ENCODE peak calls at places on chromosome 5, in nine cellular contexts. I, G, W, K, B, S, L, Q and P are unnamed samples.

GRCh38 chr5:132190161-132190817 is 37.4 kb downstream of the P4HA2 start:
- DNase-seq in I (no peak), G (peak), W (no peak), K (peak), B (peak), S (no peak), L (peak), Q (peak), P (peak)

GRCh38 chr5:10987881-10988504 is 227.0 kb upstream of the DAP start:
- DNase-seq in I (peak), G (no peak), W (no peak), K (no peak), B (no peak), S (no peak), L (peak), Q (no peak), P (peak)

GRCh38 chr5:119323630-119324000 is 32.2 kb upstream of the TNFAIP8 start:
- DNase-seq in I (no peak), G (no peak), W (no peak), K (peak), B (no peak), S (no peak), L (no peak), Q (no peak), P (peak)

GRCh38 chr5:76422175-76422574 is 19.1 kb downstream of the IQGAP2 start:
- DNase-seq in I (no peak), G (peak), W (no peak), K (no peak), B (no peak), S (no peak), L (no peak), Q (no peak), P (no peak)

GRCh38 chr5:171633776-171634470 is 151.7 kb upstream of the SMIM23 start:
- DNase-seq in I (no peak), G (no peak), W (no peak), K (no peak), B (no peak), S (no peak), L (peak), Q (no peak), P (no peak)

GRCh38 chr5:123874600-123875201 is 362.7 kb downstream of the CSNK1G3 start:
- DNase-seq in I (no peak), G (peak), W (no peak), K (no peak), B (peak), S (no peak), L (no peak), Q (no peak), P (peak)

GRCh38 chr5:132686193-132686592 is 12.4 kb downstream of the IL4 start:
- DNase-seq in I (no peak), G (peak), W (no peak), K (no peak), B (no peak), S (no peak), L (no peak), Q (no peak), P (no peak)

GRCh38 chr5:8538813-8539212 is 669.9 kb downstream of the MTRR start:
- DNase-seq in I (no peak), G (no peak), W (no peak), K (no peak), B (no peak), S (no peak), L (no peak), Q (no peak), P (no peak)

GRCh38 chr5:172707285-172708182 is 63.5 kb downstream of the DUSP1 start:
- DNase-seq in I (peak), G (peak), W (no peak), K (peak), B (peak), S (no peak), L (peak), Q (peak), P (peak)

GRCh38 chr5:172870261-172870806 is 36.3 kb downstream of the ERGIC1 start:
- DNase-seq in I (peak), G (peak), W (no peak), K (peak), B (no peak), S (no peak), L (no peak), Q (peak), P (peak)

GRCh38 chr5:54656261-54656728 is 138.7 kb downstream of the SNX18 start:
- DNase-seq in I (no peak), G (peak), W (no peak), K (no peak), B (no peak), S (no peak), L (no peak), Q (no peak), P (peak)

GRCh38 chr5:174793684-174794328 is 69.4 kb downstream of the MSX2 start:
- DNase-seq in I (peak), G (peak), W (peak), K (peak), B (no peak), S (peak), L (peak), Q (peak), P (peak)

GRCh38 chr5:158484246-158484645 is 615.5 kb downstream of the EBF1 start:
- DNase-seq in I (no peak), G (no peak), W (no peak), K (peak), B (no peak), S (no peak), L (no peak), Q (no peak), P (no peak)

GRCh38 chr5:133244242-133244641 is 192.4 kb downstream of the HSPA4 start:
- DNase-seq in I (peak), G (no peak), W (no peak), K (no peak), B (no peak), S (no peak), L (no peak), Q (no peak), P (no peak)